ENCODE peak calls at places on chromosome X, in six cellular contexts. One of them, this sample, is unnamed.

GRCh38 chrX:39777623-39778025 is 320.1 kb downstream of the BCOR start:
- DNase-seq in HepG2: no peak
- DNase-seq in HCT116: no peak
- DNase-seq in H1: no peak
- DNase-seq in GM12878: no peak
- DNase-seq in K562: no peak
- DNase-seq in this sample: no peak

GRCh38 chrX:155768036-155768769 is 112.9 kb upstream of the VAMP7 start:
- DNase-seq in HepG2: no peak
- DNase-seq in GM12878: no peak
- DNase-seq in K562: no peak
- DNase-seq in HCT116: no peak
- DNase-seq in H1: no peak
- DNase-seq in this sample: peak; percentile 14

GRCh38 chrX:111460612-111461011 is 48.6 kb upstream of the DCX start:
- DNase-seq in GM12878: no peak
- DNase-seq in HCT116: no peak
- DNase-seq in K562: no peak
- DNase-seq in H1: no peak
- DNase-seq in HepG2: no peak
- DNase-seq in this sample: no peak

GRCh38 chrX:49695276-49696180 is at the start of gene PAGE1:
- DNase-seq in H1: no peak
- DNase-seq in K562: peak; percentile 55
- DNase-seq in HCT116: no peak
- DNase-seq in HepG2: no peak
- DNase-seq in GM12878: no peak
- DNase-seq in this sample: no peak

GRCh38 chrX:71941771-71942170 is 31.1 kb downstream of the NHSL2 start:
- DNase-seq in HepG2: no peak
- DNase-seq in GM12878: no peak
- DNase-seq in HCT116: no peak
- DNase-seq in K562: no peak
- DNase-seq in H1: no peak
- DNase-seq in this sample: no peak

GRCh38 chrX:150768132-150768485 is 74.9 kb downstream of the MTMR1 start:
- DNase-seq in GM12878: no peak
- DNase-seq in HepG2: no peak
- DNase-seq in HCT116: no peak
- DNase-seq in K562: no peak
- DNase-seq in H1: no peak
- DNase-seq in this sample: no peak

GRCh38 chrX:150663061-150663460 is 30.1 kb upstream of the MTMR1 start:
- DNase-seq in H1: no peak
- DNase-seq in HCT116: no peak
- DNase-seq in GM12878: no peak
- DNase-seq in K562: no peak
- DNase-seq in HepG2: no peak
- DNase-seq in this sample: peak; percentile 33

GRCh38 chrX:24253030-24253429 is 60.8 kb downstream of the SUPT20HL2 start:
- DNase-seq in GM12878: no peak
- DNase-seq in H1: no peak
- DNase-seq in HepG2: peak; percentile 72
- DNase-seq in K562: no peak
- DNase-seq in HCT116: no peak
- DNase-seq in this sample: no peak

GRCh38 chrX:41276661-41277506 is 57.1 kb upstream of the DDX3X start:
- DNase-seq in HCT116: no peak
- DNase-seq in GM12878: no peak
- DNase-seq in K562: no peak
- DNase-seq in HepG2: no peak
- DNase-seq in H1: no peak
- DNase-seq in this sample: no peak

GRCh38 chrX:41273638-41274037 is 60.3 kb upstream of the DDX3X start:
- DNase-seq in H1: no peak
- DNase-seq in GM12878: no peak
- DNase-seq in HCT116: no peak
- DNase-seq in HepG2: no peak
- DNase-seq in K562: no peak
- DNase-seq in this sample: no peak

DNA sequence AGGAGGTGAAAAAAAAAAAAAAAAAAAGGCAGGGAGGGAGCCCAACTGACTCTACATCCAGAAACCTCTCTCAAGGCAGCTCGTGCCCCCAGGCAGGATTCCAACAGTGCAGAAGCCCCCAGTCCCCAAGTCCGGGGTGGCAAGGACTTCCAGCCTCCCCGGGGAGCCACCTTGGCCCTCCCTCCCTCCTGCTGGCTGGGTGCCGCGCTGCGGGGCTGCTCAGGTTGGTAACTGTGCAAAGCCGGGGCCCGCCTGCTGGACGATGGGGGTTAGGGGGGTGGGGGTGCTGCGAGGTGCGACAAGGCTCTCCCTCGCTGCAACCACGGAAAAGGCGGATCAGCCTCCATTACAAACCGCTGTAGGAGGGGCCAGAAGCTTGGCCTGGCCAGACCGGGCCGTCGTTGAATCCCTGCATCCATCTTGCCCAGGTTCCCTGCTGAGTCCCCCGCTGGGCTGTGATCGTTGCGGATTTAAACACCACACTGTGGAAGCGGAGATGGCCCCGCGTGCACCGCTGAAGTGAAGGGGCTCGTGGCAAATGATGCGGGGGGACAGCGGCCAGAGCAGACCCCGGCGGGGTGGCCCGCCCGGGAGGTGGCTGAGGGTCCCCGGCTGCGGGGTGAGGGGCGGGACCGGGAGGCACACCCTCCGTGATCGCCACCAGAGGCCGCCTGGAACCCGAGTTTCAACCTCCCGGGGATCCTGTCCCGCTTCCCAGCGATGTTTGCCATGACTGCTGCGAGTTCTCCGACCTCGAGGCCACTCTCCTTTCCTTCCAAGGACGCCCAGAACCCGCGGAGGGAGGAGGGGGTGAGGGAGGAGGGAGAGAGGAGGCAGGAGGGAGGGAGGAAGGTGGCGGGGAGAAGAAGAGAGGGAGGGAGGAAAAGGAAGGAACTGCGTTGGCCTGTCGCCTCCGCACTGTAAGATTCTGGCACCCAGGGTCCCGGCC is 58.0 kb upstream of the DDX3X start:
- DNase-seq in K562: peak; percentile 49
- DNase-seq in HCT116: no peak
- DNase-seq in GM12878: no peak
- DNase-seq in HepG2: peak; percentile 21
- DNase-seq in H1: peak; percentile 62
- DNase-seq in this sample: peak; percentile 93
- TF ChIP-seq CTCF in K562: peak; percentile 61
- TF ChIP-seq CTCF in HCT116: peak; percentile 16
- TF ChIP-seq CTCF in GM12878: peak; percentile 51
- TF ChIP-seq CTCF in HepG2: peak; percentile 84
- TF ChIP-seq CTCF in H1: peak; percentile 20
- TF ChIP-seq CTCF in this sample: peak; percentile 66

DNA sequence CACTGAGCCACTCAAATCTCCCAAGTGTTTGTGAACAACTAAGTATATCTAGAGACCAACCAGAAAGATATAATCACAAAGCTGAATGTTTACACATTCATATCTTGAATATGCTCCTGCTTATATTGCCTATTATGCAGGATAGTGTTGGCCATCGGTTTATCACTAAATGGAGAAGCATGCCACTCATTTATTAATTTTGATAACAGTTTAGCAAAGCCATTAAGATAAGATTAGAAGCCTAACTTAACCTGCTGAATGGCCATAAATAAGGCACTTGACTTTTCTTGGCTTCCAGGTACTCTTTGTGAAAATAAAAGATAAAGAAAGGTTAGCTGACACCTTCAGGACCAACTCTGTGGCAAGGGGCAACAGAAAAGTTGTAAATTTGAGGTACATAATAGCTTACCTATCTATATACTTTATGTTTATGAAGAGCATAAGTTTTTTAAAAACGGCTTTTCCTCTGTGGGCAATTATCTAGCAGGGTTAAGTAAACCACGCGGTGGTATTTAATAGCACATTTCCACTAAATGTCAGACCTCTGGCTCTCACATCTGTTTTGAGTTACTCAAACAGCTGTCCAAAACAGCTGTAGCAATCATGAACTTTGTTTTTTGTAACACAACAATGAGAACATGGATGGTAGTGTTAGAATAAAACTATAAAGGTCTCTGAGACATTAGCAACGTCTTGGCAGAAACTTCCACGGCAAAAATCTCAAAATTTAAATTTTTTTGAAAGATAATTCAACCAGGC is 58.8 kb upstream of the FTHL17 start:
- DNase-seq in GM12878: no peak
- DNase-seq in HepG2: no peak
- DNase-seq in HCT116: no peak
- DNase-seq in H1: no peak
- DNase-seq in K562: no peak
- DNase-seq in this sample: peak; percentile 10
- TF ChIP-seq YY1 in GM12878: no peak
- TF ChIP-seq YY1 in HepG2: no peak
- TF ChIP-seq YY1 in HCT116: no peak
- TF ChIP-seq YY1 in H1: no peak
- TF ChIP-seq YY1 in K562: no peak
- TF ChIP-seq YY1 in this sample: no peak

GRCh38 chrX:130060122-130061069 is 49.9 kb downstream of the ELF4 start:
- DNase-seq in HCT116: peak; percentile 12
- DNase-seq in GM12878: no peak
- DNase-seq in H1: peak; percentile 95
- DNase-seq in HepG2: peak; percentile 30
- DNase-seq in K562: peak; percentile 92
- DNase-seq in this sample: peak; percentile 98
- TF ChIP-seq CTCF in HCT116: peak; percentile 64
- TF ChIP-seq CTCF in GM12878: peak; percentile 66
- TF ChIP-seq CTCF in H1: peak; percentile 78
- TF ChIP-seq CTCF in HepG2: peak; percentile 92
- TF ChIP-seq CTCF in K562: peak; percentile 89
- TF ChIP-seq CTCF in this sample: peak; percentile 88

GRCh38 chrX:74705269-74705668 is 90.8 kb upstream of the RLIM start:
- DNase-seq in GM12878: no peak
- DNase-seq in HCT116: no peak
- DNase-seq in H1: no peak
- DNase-seq in HepG2: no peak
- DNase-seq in K562: no peak
- DNase-seq in this sample: no peak
- TF ChIP-seq YY1 in GM12878: no peak
- TF ChIP-seq YY1 in HCT116: no peak
- TF ChIP-seq YY1 in H1: no peak
- TF ChIP-seq YY1 in HepG2: no peak
- TF ChIP-seq YY1 in K562: no peak
- TF ChIP-seq YY1 in this sample: no peak

GRCh38 chrX:95071621-95072020 is 1397.6 kb downstream of the FAM133A start:
- DNase-seq in HCT116: no peak
- DNase-seq in GM12878: no peak
- DNase-seq in HepG2: no peak
- DNase-seq in H1: no peak
- DNase-seq in K562: no peak
- DNase-seq in this sample: no peak

GRCh38 chrX:95071052-95071451 is 1397.0 kb downstream of the FAM133A start:
- DNase-seq in GM12878: no peak
- DNase-seq in HepG2: no peak
- DNase-seq in H1: no peak
- DNase-seq in K562: no peak
- DNase-seq in HCT116: no peak
- DNase-seq in this sample: no peak

DNA sequence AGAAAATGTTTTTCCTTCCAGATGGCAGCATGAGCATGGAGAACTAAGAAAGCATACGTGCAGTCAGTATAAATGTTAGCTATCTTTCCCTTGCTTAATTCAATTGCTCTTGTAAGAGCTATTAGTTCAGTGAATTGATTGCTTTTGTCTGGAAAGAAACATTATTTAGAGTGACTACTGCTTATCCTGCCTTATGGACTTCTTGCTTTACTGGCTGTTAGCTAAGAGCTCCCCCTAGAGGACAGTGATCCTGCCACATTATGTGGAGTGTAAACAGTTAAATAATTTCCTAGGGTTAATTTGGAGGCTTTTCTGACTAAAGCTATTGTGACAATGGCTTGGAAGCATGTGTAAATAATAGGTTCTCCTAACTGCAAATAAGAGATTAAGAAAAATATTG is 1402.4 kb downstream of the FAM133A start:
- DNase-seq in HepG2: peak; percentile 2
- DNase-seq in HCT116: no peak
- DNase-seq in H1: no peak
- DNase-seq in GM12878: no peak
- DNase-seq in K562: peak; percentile 3
- DNase-seq in this sample: peak; percentile 0
- TF ChIP-seq CTCF in HepG2: peak; percentile 22
- TF ChIP-seq CTCF in HCT116: no peak
- TF ChIP-seq CTCF in H1: peak; percentile 50
- TF ChIP-seq CTCF in GM12878: peak; percentile 56
- TF ChIP-seq CTCF in K562: peak; percentile 25
- TF ChIP-seq CTCF in this sample: peak; percentile 90

GRCh38 chrX:119503484-119503861 is 35.2 kb downstream of the SLC25A5 start:
- DNase-seq in H1: no peak
- DNase-seq in HCT116: no peak
- DNase-seq in K562: no peak
- DNase-seq in GM12878: no peak
- DNase-seq in HepG2: peak; percentile 22
- DNase-seq in this sample: no peak
- TF ChIP-seq YY1 in H1: no peak
- TF ChIP-seq YY1 in HCT116: no peak
- TF ChIP-seq YY1 in K562: no peak
- TF ChIP-seq YY1 in GM12878: no peak
- TF ChIP-seq YY1 in HepG2: no peak
- TF ChIP-seq YY1 in this sample: no peak

GRCh38 chrX:131826572-131826971 is 196.5 kb upstream of the STK26 start:
- DNase-seq in H1: no peak
- DNase-seq in HepG2: no peak
- DNase-seq in GM12878: no peak
- DNase-seq in K562: no peak
- DNase-seq in HCT116: no peak
- DNase-seq in this sample: no peak

GRCh38 chrX:131831185-131831520 is 191.9 kb upstream of the STK26 start:
- DNase-seq in GM12878: no peak
- DNase-seq in HepG2: no peak
- DNase-seq in HCT116: no peak
- DNase-seq in K562: no peak
- DNase-seq in H1: no peak
- DNase-seq in this sample: no peak

GRCh38 chrX:131828482-131828881 is 194.6 kb upstream of the STK26 start:
- DNase-seq in HepG2: no peak
- DNase-seq in GM12878: no peak
- DNase-seq in H1: no peak
- DNase-seq in K562: no peak
- DNase-seq in HCT116: no peak
- DNase-seq in this sample: no peak

GRCh38 chrX:131827935-131828334 is 195.2 kb upstream of the STK26 start:
- DNase-seq in H1: no peak
- DNase-seq in HepG2: no peak
- DNase-seq in HCT116: no peak
- DNase-seq in K562: peak; percentile 22
- DNase-seq in GM12878: peak; percentile 70
- DNase-seq in this sample: peak; percentile 28

GRCh38 chrX:131830400-131831184 is 192.5 kb upstream of the STK26 start:
- DNase-seq in K562: peak; percentile 76
- DNase-seq in HCT116: peak; percentile 85
- DNase-seq in HepG2: peak; percentile 92
- DNase-seq in H1: peak; percentile 67
- DNase-seq in GM12878: peak; percentile 69
- DNase-seq in this sample: peak; percentile 56
- TF ChIP-seq CTCF in K562: peak; percentile 82
- TF ChIP-seq CTCF in HCT116: peak; percentile 44
- TF ChIP-seq CTCF in HepG2: peak; percentile 72
- TF ChIP-seq CTCF in H1: peak; percentile 56
- TF ChIP-seq CTCF in GM12878: peak; percentile 42
- TF ChIP-seq CTCF in this sample: peak; percentile 86

GRCh38 chrX:68719904-68720614 is 72.6 kb downstream of the STARD8 start:
- DNase-seq in K562: peak; percentile 33
- DNase-seq in HepG2: peak; percentile 9
- DNase-seq in HCT116: no peak
- DNase-seq in H1: no peak
- DNase-seq in GM12878: no peak
- DNase-seq in this sample: no peak
- TF ChIP-seq YY1 in K562: no peak
- TF ChIP-seq YY1 in HepG2: no peak
- TF ChIP-seq YY1 in HCT116: no peak
- TF ChIP-seq YY1 in H1: no peak
- TF ChIP-seq YY1 in GM12878: no peak
- TF ChIP-seq YY1 in this sample: no peak

This sample was measured in SK-N-SH.